ENCODE peak calls at places on chromosomes 16 and 17, in eight cellular contexts. X is C1 segment of cervical spinal cord, U is renal cortical epithelial cell, K is GDM1, B is HS-5, Y is EH, N is A172, D is Panc1. O is an unnamed sample.

GRCh38 chr16:28596115-28596630 is 677 bp downstream of the SULT1A2 start:
- DNase-seq in D (no peak), X (no peak), K (no peak), Y (no peak), B (no peak), N (no peak), U (no peak), O (no peak)

GRCh38 chr17:16980813-16981731 is 9.2 kb upstream of the TNFRSF13B start:
- DNase-seq in D (no peak), Y (peak), X (no peak), K (no peak), N (peak), B (peak), U (peak), O (no peak)

GRCh38 chr17:8124350-8125195 is 667 bp upstream of the HES7 start:
- DNase-seq in K (no peak), N (no peak), X (no peak), D (no peak), Y (peak), B (no peak), U (no peak), O (no peak)

GRCh38 chr16:73152731-73153130 is 104.8 kb upstream of the ZFHX3 start:
- DNase-seq in N (no peak), K (no peak), X (no peak), B (no peak), Y (peak), U (no peak), D (no peak), O (peak)

GRCh38 chr17:75267403-75268232 is 3.4 kb downstream of the MIF4GD start:
- DNase-seq in D (no peak), Y (no peak), K (no peak), N (no peak), B (no peak), X (no peak), U (no peak), O (peak)

GRCh38 chr17:50882851-50883250 is 16.7 kb upstream of the TOB1 start:
- DNase-seq in X (no peak), Y (peak), D (no peak), B (no peak), U (peak), N (peak), K (no peak), O (no peak)

GRCh38 chr16:66401610-66402009 is 25.5 kb upstream of the BEAN1 start:
- DNase-seq in B (no peak), K (no peak), Y (no peak), D (no peak), X (no peak), U (no peak), N (no peak), O (no peak)

GRCh38 chr16:70324998-70325765 is 21.5 kb upstream of the DDX19A start:
- DNase-seq in D (no peak), U (no peak), Y (no peak), K (no peak), X (no peak), B (no peak), N (no peak), O (no peak)

GRCh38 chr16:720990-721764 is at the start of gene ANTKMT:
- DNase-seq in U (peak), D (no peak), K (peak), X (peak), N (peak), Y (peak), B (no peak), O (peak)

GRCh38 chr16:64184156-64184555 is 937.7 kb downstream of the CDH11 start:
- DNase-seq in K (no peak), N (no peak), Y (peak), X (no peak), B (no peak), U (peak), D (no peak), O (no peak)

GRCh38 chr16:54191163-54191562 is 95.4 kb downstream of the IRX3 start:
- DNase-seq in Y (no peak), U (no peak), K (no peak), X (no peak), N (no peak), B (no peak), D (no peak), O (no peak)

GRCh38 chr17:71084219-71084618 is 914.9 kb downstream of the KCNJ2 start:
- DNase-seq in K (peak), D (no peak), Y (peak), X (no peak), U (peak), B (no peak), N (peak), O (peak)

GRCh38 chr16:68370921-68371651 is 60.3 kb downstream of the PRMT7 start:
- DNase-seq in N (no peak), U (no peak), X (no peak), Y (no peak), B (no peak), D (no peak), K (no peak), O (no peak)

GRCh38 chr16:80120899-80121521 is 419.8 kb upstream of the DYNLRB2 start:
- DNase-seq in D (no peak), Y (no peak), K (no peak), B (no peak), X (no peak), U (no peak), N (no peak), O (no peak)

GRCh38 chr17:9389116-9389515 is 186.5 kb downstream of the STX8 start:
- DNase-seq in U (peak), K (no peak), Y (peak), X (no peak), B (peak), D (no peak), N (peak), O (no peak)

GRCh38 chr16:57630931-57631845 is 2.8 kb downstream of the ADGRG1 start:
- DNase-seq in K (no peak), B (no peak), Y (no peak), X (no peak), N (peak), D (no peak), U (no peak), O (no peak)

GRCh38 chr16:2087426-2088191 is 39.8 kb downstream of the TSC2 start:
- DNase-seq in Y (no peak), U (no peak), D (no peak), N (no peak), K (no peak), B (no peak), X (no peak), O (no peak)

GRCh38 chr17:15380447-15380846 is 39.0 kb upstream of the TEKT3 start:
- DNase-seq in K (no peak), N (no peak), B (no peak), X (no peak), Y (no peak), U (no peak), D (no peak), O (no peak)

GRCh38 chr17:17790673-17791464 is 45.9 kb downstream of the SREBF1 start:
- DNase-seq in U (no peak), D (no peak), K (no peak), N (no peak), B (no peak), X (no peak), Y (no peak), O (no peak)

GRCh38 chr16:64162613-64163375 is 959.1 kb downstream of the CDH11 start:
- DNase-seq in D (no peak), K (no peak), N (no peak), Y (no peak), U (no peak), B (no peak), X (no peak), O (no peak)

GRCh38 chr17:14756469-14756868 is 455.6 kb downstream of the HS3ST3B1 start:
- DNase-seq in Y (peak), X (no peak), B (no peak), N (no peak), U (no peak), K (no peak), D (no peak), O (no peak)

GRCh38 chr17:35816723-35817122 is 7.4 kb downstream of the TAF15 start:
- DNase-seq in B (no peak), X (no peak), K (no peak), N (no peak), Y (no peak), D (no peak), U (no peak), O (no peak)

GRCh38 chr16:84004442-84004841 is 36.4 kb downstream of the NECAB2 start:
- DNase-seq in X (no peak), U (no peak), N (no peak), B (no peak), Y (no peak), D (no peak), K (no peak), O (no peak)

GRCh38 chr17:59830846-59831486 is 61.8 kb downstream of the TUBD1 start:
- DNase-seq in N (no peak), D (no peak), U (peak), X (no peak), B (no peak), K (no peak), Y (no peak), O (no peak)

GRCh38 chr16:75097941-75098897 is 18.4 kb downstream of the LDHD start:
- DNase-seq in Y (no peak), U (no peak), N (no peak), D (no peak), K (no peak), X (no peak), B (no peak), O (no peak)

GRCh38 chr17:14451729-14452191 is 150.9 kb downstream of the HS3ST3B1 start:
- DNase-seq in D (no peak), Y (peak), U (no peak), K (no peak), N (no peak), B (no peak), X (no peak), O (no peak)

GRCh38 chr17:15996322-15996721 is 3.2 kb downstream of the ZSWIM7 start:
- DNase-seq in X (no peak), Y (no peak), U (no peak), D (no peak), B (no peak), K (no peak), N (no peak), O (no peak)

GRCh38 chr17:45740553-45741330 is 43.4 kb upstream of the CRHR1 start:
- DNase-seq in D (no peak), Y (peak), U (peak), B (no peak), N (peak), K (no peak), X (no peak), O (peak)

GRCh38 chr16:72568502-72568901 is 396.5 kb upstream of the PMFBP1 start:
- DNase-seq in Y (no peak), B (no peak), K (no peak), X (no peak), N (no peak), D (no peak), U (no peak), O (no peak)

GRCh38 chr17:33520404-33521032 is 227.4 kb upstream of the ASIC2 start:
- DNase-seq in Y (peak), N (peak), U (peak), B (no peak), D (peak), X (no peak), K (peak), O (peak)

GRCh38 chr16:55294129-55294528 is 29.9 kb upstream of the IRX6 start:
- DNase-seq in N (no peak), K (no peak), U (no peak), B (no peak), X (no peak), Y (no peak), D (no peak), O (no peak)

GRCh38 chr16:23293016-23293415 is 9.1 kb upstream of the SCNN1B start:
- DNase-seq in Y (no peak), X (no peak), B (no peak), N (no peak), U (no peak), K (no peak), D (no peak), O (no peak)

GRCh38 chr17:79478051-79478461 is 132.8 kb downstream of the RBFOX3 start:
- DNase-seq in K (no peak), Y (peak), N (peak), D (no peak), B (no peak), U (no peak), X (no peak), O (no peak)

GRCh38 chr17:70327279-70327678 is 157.9 kb downstream of the KCNJ2 start:
- DNase-seq in Y (no peak), K (no peak), D (no peak), N (no peak), B (no peak), X (no peak), U (no peak), O (no peak)

GRCh38 chr17:5027299-5027698 is 7.9 kb downstream of the SLC52A1 start:
- DNase-seq in K (no peak), B (no peak), X (no peak), D (no peak), U (no peak), Y (no peak), N (no peak), O (no peak)

GRCh38 chr16:78489072-78489471 is 389.6 kb downstream of the WWOX start:
- DNase-seq in U (no peak), X (no peak), N (no peak), Y (no peak), K (no peak), B (no peak), D (no peak), O (no peak)

GRCh38 chr16:18797746-18798145 is 3.6 kb downstream of the ARL6IP1 start:
- DNase-seq in X (no peak), N (no peak), U (no peak), D (no peak), Y (no peak), B (no peak), K (no peak), O (no peak)

GRCh38 chr17:65170839-65171238 is 33.7 kb downstream of the RGS9 start:
- DNase-seq in U (peak), K (no peak), Y (no peak), X (no peak), N (no peak), B (no peak), D (no peak), O (no peak)

GRCh38 chr16:89314858-89315257 is 97.4 kb downstream of the ZNF778 start:
- DNase-seq in K (no peak), N (no peak), X (no peak), B (no peak), Y (no peak), U (no peak), D (no peak), O (no peak)